ENCODE peak calls at places on chromosomes 2 and 18, in four cellular contexts. X is K562, E is HCT116, A is HepG2. W is an unnamed sample.

GRCh38 chr2:121089005-121089510 is 195.9 kb downstream of the TFCP2L1 start:
- DNase-seq in X (no peak), E (no peak), A (no peak), W (no peak)

GRCh38 chr2:127149384-127149783 is 42.4 kb upstream of the BIN1 start:
- DNase-seq in X (no peak), E (no peak), A (no peak), W (no peak)

GRCh38 chr2:215764441-215765048 is 248.8 kb downstream of the MREG start:
- DNase-seq in X (peak), E (no peak), A (no peak), W (no peak)

GRCh38 chr2:230564805-230565779 is 147.6 kb upstream of the CAB39 start:
- DNase-seq in X (no peak), E (no peak), A (no peak), W (no peak)

GRCh38 chr2:108947271-108947907 is 41.6 kb downstream of the EDAR start:
- DNase-seq in X (no peak), E (no peak), A (no peak), W (no peak)

GRCh38 chr2:48065971-48066370 is 159.7 kb upstream of the FBXO11 start:
- DNase-seq in X (no peak), E (no peak), A (no peak), W (no peak)

GRCh38 chr2:168237741-168238140 is 9.7 kb downstream of the STK39 start:
- DNase-seq in X (no peak), E (no peak), A (no peak), W (no peak)

GRCh38 chr2:108377411-108377810 is 343 bp upstream of the SULT1C4 start:
- DNase-seq in X (no peak), E (no peak), A (peak), W (no peak)

GRCh38 chr2:215622836-215623235 is 187.0 kb upstream of the FN1 start:
- DNase-seq in X (no peak), E (no peak), A (no peak), W (no peak)

GRCh38 chr2:133602538-133602937 is 34.3 kb upstream of the NCKAP5 start:
- DNase-seq in X (no peak), E (no peak), A (no peak), W (no peak)

GRCh38 chr2:202720226-202720625 is 85.5 kb downstream of the FAM117B start:
- DNase-seq in X (no peak), E (no peak), A (no peak), W (no peak)

GRCh38 chr2:48560546-48561209 is 30.7 kb downstream of the STON1 start:
- DNase-seq in X (no peak), E (no peak), A (no peak), W (no peak)

GRCh38 chr2:218470454-218470853 is 51.5 kb downstream of the VIL1 start:
- DNase-seq in X (no peak), E (no peak), A (no peak), W (no peak)

DNA sequence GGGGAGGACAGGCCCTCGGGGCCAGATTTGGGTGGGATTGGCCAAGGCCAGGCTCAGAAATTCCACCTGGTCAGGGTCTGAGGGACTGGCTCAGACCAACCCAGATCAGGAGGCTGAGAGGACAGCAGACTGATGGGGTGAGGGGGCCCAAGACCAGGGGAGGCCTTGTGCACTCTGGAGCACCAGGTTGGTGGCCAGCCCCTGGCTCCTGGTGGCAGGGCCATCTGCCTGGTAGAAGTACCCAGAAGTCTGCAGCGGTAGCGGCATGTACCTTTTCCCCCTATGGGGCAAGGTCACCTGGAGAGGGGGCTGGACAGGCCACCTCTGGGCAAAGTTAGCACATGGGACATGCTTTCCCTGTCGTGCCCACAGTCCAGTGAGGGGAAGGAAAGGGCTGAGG is 21.2 kb upstream of the ODC1 start:
- DNase-seq in X (no peak), E (no peak), A (no peak), W (no peak)
- TF ChIP-seq CTCF in X (no peak), E (no peak), A (no peak), W (no peak)

GRCh38 chr2:65161551-65162100 is 31.7 kb upstream of the RAB1A start:
- DNase-seq in X (no peak), E (no peak), A (no peak), W (no peak)

GRCh38 chr2:65164379-65165023 is 34.6 kb upstream of the RAB1A start:
- DNase-seq in X (no peak), E (no peak), A (no peak), W (no peak)

GRCh38 chr2:65159921-65160320 is 30.0 kb upstream of the RAB1A start:
- DNase-seq in X (no peak), E (no peak), A (no peak), W (no peak)

GRCh38 chr2:65165595-65165994 is 35.7 kb upstream of the RAB1A start:
- DNase-seq in X (no peak), E (no peak), A (no peak), W (no peak)
- H3K27ac ChIP-seq in X (no peak), E (no peak), A (no peak), W (no peak)

GRCh38 chr2:113276906-113277425 is 1.8 kb downstream of the PAX8 start:
- DNase-seq in X (no peak), E (no peak), A (no peak), W (no peak)

GRCh38 chr2:113278073-113278811 is 479 bp downstream of the PAX8 start:
- DNase-seq in X (no peak), E (no peak), A (no peak), W (no peak)

GRCh38 chr2:113276216-113276905 is 2.4 kb downstream of the PAX8 start:
- DNase-seq in X (no peak), E (no peak), A (no peak), W (no peak)

GRCh38 chr2:113278812-113279139 is at the start of gene PAX8:
- DNase-seq in X (no peak), E (no peak), A (no peak), W (no peak)

DNA sequence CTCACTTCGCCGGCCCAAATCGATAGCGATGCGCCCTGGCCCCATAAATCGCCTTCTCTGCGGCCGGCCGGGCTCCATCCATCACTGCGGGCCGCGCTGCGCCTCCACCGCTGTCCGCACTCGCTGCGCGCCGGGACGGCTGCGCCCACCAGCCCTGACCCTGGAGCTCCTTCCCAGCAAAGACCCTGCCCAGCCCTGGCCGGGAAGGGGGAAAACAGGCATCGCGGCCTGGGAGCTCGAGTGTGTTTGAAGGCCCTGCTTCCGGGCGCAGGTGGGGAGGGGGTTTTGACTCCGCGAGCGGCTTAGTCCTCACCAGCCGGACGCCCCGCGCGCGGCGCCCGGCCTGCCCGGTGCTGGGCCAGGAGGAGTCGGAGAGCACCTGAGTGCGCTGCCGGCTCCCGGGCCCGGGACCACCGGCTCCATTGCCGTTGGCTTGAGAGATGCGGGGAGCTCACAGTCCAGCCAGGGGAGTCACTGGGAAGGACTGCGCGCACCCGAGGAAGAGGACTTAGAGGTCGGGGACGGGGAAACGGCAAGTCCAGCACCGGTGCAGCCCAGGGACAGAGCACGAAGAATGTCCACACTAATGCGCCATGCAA is 1.1 kb downstream of the PAX8 start:
- DNase-seq in X (no peak), E (no peak), A (no peak), W (no peak)
- TF ChIP-seq TCF7L2 in X (no peak), E (no peak), A (no peak), W (no peak)

DNA sequence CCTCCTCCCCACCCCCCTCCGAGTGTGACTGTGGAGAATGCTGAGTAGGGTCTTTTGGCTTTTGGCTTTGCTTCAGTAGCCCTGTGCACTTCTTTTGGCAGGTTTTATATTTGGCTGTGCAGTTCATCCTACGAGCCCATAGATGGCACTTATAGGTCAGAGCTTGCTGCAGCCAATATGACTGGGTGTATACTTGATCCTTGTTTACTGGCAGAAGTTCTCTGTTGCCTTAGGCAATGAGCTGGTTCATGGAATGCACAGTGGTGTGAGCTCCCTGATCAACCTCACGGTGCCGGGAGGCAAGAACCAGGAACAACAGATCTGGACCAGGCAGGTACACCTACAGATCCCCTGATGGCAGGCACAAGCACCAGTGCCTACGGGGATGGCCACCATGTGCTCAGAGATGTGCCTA is 190.2 kb downstream of the KIAA1328 start:
- DNase-seq in X (no peak), E (no peak), A (peak), W (no peak)
- TF ChIP-seq CTCF in X (no peak), E (peak), A (peak), W (peak)

DNA sequence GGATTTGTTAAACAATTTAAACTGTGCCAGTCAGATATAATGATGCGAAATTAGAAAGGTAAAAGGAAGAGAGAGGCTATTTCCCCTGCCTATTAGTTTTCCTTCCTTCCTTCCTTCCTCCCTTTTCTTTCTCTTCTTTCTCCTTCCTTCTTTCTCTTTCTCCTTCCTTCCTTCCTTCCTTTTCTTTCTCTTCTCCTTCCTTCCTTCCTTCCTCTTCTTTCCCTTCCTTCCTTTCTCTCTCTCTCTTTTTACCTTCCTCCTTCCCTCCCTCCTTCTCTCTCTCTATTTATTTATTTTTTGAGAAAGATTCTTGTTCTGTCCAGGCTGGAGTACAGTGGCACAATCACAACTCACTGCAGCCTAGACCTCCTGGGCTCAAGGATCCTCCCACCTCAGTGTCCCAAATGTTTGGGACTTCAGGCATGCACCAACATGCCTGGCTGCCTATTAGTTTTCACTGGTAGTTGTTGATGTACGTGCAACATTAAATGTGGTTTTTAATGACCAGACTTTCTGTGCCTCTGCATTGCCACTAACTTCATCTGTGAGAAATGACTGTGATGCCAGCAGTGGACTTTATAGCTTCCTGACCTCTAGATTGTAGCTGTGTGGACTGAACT is 48.7 kb upstream of the NFE2L2 start:
- DNase-seq in X (no peak), E (no peak), A (no peak), W (no peak)
- H3K27ac ChIP-seq in X (no peak), E (no peak), A (no peak), W (no peak)

GRCh38 chr2:104857262-104858221 is 3.6 kb downstream of the POU3F3 start:
- DNase-seq in X (no peak), E (no peak), A (no peak), W (no peak)
- TF ChIP-seq TCF7L2 in X (no peak), E (no peak), A (no peak), W (no peak)

W was measured in Panc1.